ENCODE peak calls at places on chromosomes 5 and 9, in nine cellular contexts. One of them, this sample, is unnamed.
A peak's percentile ranks its signal among the peaks of the same experiment; 100 is the strongest.

GRCh38 chr5:121031487-121031886 is 567.4 kb downstream of the PRR16 start:
- DNase-seq in CD8-positive, alpha-beta T cell: no peak
- DNase-seq in NT2/D1: no peak
- DNase-seq in uterus: no peak
- DNase-seq in esophagus squamous epithelium: no peak
- DNase-seq in heart right ventricle: peak; percentile 10
- DNase-seq in suprapubic skin: no peak
- DNase-seq in breast epithelium: no peak
- DNase-seq in osteoblast: peak; percentile 3
- DNase-seq in this sample: no peak

GRCh38 chr9:32289756-32290155 is 94.7 kb upstream of the ACO1 start:
- DNase-seq in CD8-positive, alpha-beta T cell: no peak
- DNase-seq in NT2/D1: no peak
- DNase-seq in uterus: no peak
- DNase-seq in esophagus squamous epithelium: no peak
- DNase-seq in heart right ventricle: no peak
- DNase-seq in suprapubic skin: no peak
- DNase-seq in breast epithelium: no peak
- DNase-seq in osteoblast: no peak
- DNase-seq in this sample: no peak

GRCh38 chr9:34568783-34569182 is 20.7 kb downstream of the CNTFR start:
- DNase-seq in CD8-positive, alpha-beta T cell: no peak
- DNase-seq in NT2/D1: no peak
- DNase-seq in uterus: no peak
- DNase-seq in esophagus squamous epithelium: no peak
- DNase-seq in heart right ventricle: no peak
- DNase-seq in suprapubic skin: no peak
- DNase-seq in breast epithelium: no peak
- DNase-seq in osteoblast: no peak
- DNase-seq in this sample: no peak

GRCh38 chr9:128862401-128862851 is 19.3 kb downstream of the KYAT1 start:
- DNase-seq in CD8-positive, alpha-beta T cell: no peak
- DNase-seq in NT2/D1: no peak
- DNase-seq in uterus: no peak
- DNase-seq in esophagus squamous epithelium: no peak
- DNase-seq in heart right ventricle: no peak
- DNase-seq in suprapubic skin: no peak
- DNase-seq in breast epithelium: no peak
- DNase-seq in osteoblast: peak; percentile 23
- DNase-seq in this sample: no peak

GRCh38 chr5:111072949-111073682 is 1.6 kb downstream of the TSLP start:
- DNase-seq in CD8-positive, alpha-beta T cell: peak; percentile 30
- DNase-seq in NT2/D1: no peak
- DNase-seq in uterus: peak; percentile 20
- DNase-seq in esophagus squamous epithelium: no peak
- DNase-seq in heart right ventricle: peak; percentile 62
- DNase-seq in suprapubic skin: peak; percentile 75
- DNase-seq in breast epithelium: peak; percentile 62
- DNase-seq in osteoblast: peak; percentile 79
- DNase-seq in this sample: peak; percentile 60

GRCh38 chr5:4095918-4096630 is 500.4 kb downstream of the IRX1 start:
- DNase-seq in CD8-positive, alpha-beta T cell: no peak
- DNase-seq in NT2/D1: no peak
- DNase-seq in uterus: no peak
- DNase-seq in esophagus squamous epithelium: no peak
- DNase-seq in heart right ventricle: no peak
- DNase-seq in suprapubic skin: no peak
- DNase-seq in breast epithelium: no peak
- DNase-seq in osteoblast: no peak
- DNase-seq in this sample: no peak

GRCh38 chr5:40906351-40906751 is 2.9 kb upstream of the C7 start:
- DNase-seq in CD8-positive, alpha-beta T cell: no peak
- DNase-seq in NT2/D1: no peak
- DNase-seq in uterus: no peak
- DNase-seq in esophagus squamous epithelium: no peak
- DNase-seq in heart right ventricle: no peak
- DNase-seq in suprapubic skin: no peak
- DNase-seq in breast epithelium: no peak
- DNase-seq in osteoblast: peak; percentile 49
- DNase-seq in this sample: no peak

GRCh38 chr5:134555889-134556311 is 30.4 kb downstream of the JADE2 start:
- DNase-seq in CD8-positive, alpha-beta T cell: peak; percentile 63
- DNase-seq in NT2/D1: no peak
- DNase-seq in uterus: peak; percentile 52
- DNase-seq in esophagus squamous epithelium: no peak
- DNase-seq in heart right ventricle: no peak
- DNase-seq in suprapubic skin: no peak
- DNase-seq in breast epithelium: no peak
- DNase-seq in osteoblast: peak; percentile 93
- DNase-seq in this sample: peak; percentile 41

GRCh38 chr9:127549771-127550170 is 62.3 kb upstream of the STXBP1 start:
- DNase-seq in CD8-positive, alpha-beta T cell: no peak
- DNase-seq in NT2/D1: no peak
- DNase-seq in uterus: no peak
- DNase-seq in esophagus squamous epithelium: no peak
- DNase-seq in heart right ventricle: no peak
- DNase-seq in suprapubic skin: no peak
- DNase-seq in breast epithelium: no peak
- DNase-seq in osteoblast: peak; percentile 58
- DNase-seq in this sample: no peak

GRCh38 chr9:136920069-136920468 is 24.5 kb downstream of the FBXW5 start:
- DNase-seq in CD8-positive, alpha-beta T cell: no peak
- DNase-seq in NT2/D1: no peak
- DNase-seq in uterus: no peak
- DNase-seq in esophagus squamous epithelium: no peak
- DNase-seq in heart right ventricle: no peak
- DNase-seq in suprapubic skin: no peak
- DNase-seq in breast epithelium: no peak
- DNase-seq in osteoblast: peak; percentile 36
- DNase-seq in this sample: no peak

GRCh38 chr5:1038417-1039209 is 30.0 kb downstream of the NKD2 start:
- DNase-seq in CD8-positive, alpha-beta T cell: no peak
- DNase-seq in NT2/D1: no peak
- DNase-seq in uterus: no peak
- DNase-seq in esophagus squamous epithelium: no peak
- DNase-seq in heart right ventricle: no peak
- DNase-seq in suprapubic skin: peak; percentile 57
- DNase-seq in breast epithelium: no peak
- DNase-seq in osteoblast: peak; percentile 80
- DNase-seq in this sample: no peak

GRCh38 chr9:942805-943580 is 33.5 kb upstream of the DMRT3 start:
- DNase-seq in CD8-positive, alpha-beta T cell: no peak
- DNase-seq in NT2/D1: no peak
- DNase-seq in uterus: no peak
- DNase-seq in esophagus squamous epithelium: no peak
- DNase-seq in heart right ventricle: no peak
- DNase-seq in suprapubic skin: no peak
- DNase-seq in breast epithelium: no peak
- DNase-seq in osteoblast: no peak
- DNase-seq in this sample: no peak

GRCh38 chr9:98132806-98133631 is 14.0 kb upstream of the TRIM14 start:
- DNase-seq in CD8-positive, alpha-beta T cell: no peak
- DNase-seq in NT2/D1: no peak
- DNase-seq in uterus: no peak
- DNase-seq in esophagus squamous epithelium: no peak
- DNase-seq in heart right ventricle: no peak
- DNase-seq in suprapubic skin: no peak
- DNase-seq in breast epithelium: no peak
- DNase-seq in osteoblast: peak; percentile 76
- DNase-seq in this sample: no peak

DNA sequence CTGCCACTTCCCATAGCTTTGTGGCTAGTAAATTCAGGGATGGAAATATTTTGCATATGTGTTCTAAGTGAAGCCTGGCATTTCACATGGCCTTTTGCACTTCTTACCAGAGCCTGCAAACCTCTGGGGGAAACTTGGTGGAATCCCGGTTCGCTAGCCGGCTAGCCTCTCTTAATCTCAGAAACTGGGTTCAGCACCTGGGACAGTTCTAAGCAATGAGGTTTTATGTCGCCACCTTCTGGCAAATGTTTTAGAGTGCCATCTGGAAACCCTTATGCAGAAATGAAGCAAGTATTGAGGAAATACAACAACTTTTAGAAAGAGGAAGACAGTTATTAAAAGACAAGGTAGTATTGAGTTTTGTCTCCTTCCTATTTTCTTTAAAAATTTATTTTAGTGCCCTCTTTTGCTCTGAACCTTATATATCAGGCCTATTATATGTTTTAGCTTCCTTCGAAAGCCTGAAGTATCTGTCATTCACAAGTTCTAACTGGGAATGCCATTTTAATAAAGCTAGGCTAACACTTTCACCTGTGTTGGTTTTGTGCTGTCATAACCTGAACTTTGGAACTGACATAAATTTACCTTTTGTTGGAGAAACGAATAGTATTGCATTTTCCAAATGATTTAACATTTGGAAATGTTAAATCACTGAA is 963 bp upstream of the HTR1A start:
- DNase-seq in CD8-positive, alpha-beta T cell: no peak
- DNase-seq in NT2/D1: peak; percentile 68
- DNase-seq in uterus: no peak
- DNase-seq in esophagus squamous epithelium: no peak
- DNase-seq in heart right ventricle: peak; percentile 48
- DNase-seq in suprapubic skin: no peak
- DNase-seq in breast epithelium: no peak
- DNase-seq in osteoblast: peak; percentile 89
- DNase-seq in this sample: peak; percentile 80
- H3K4me1 ChIP-seq in CD8-positive, alpha-beta T cell: no peaks in the 10 kb centered on the region
- H3K4me1 ChIP-seq in NT2/D1: no peaks in the 10 kb centered on the region
- H3K4me1 ChIP-seq in uterus: no peaks in the 10 kb centered on the region
- H3K4me1 ChIP-seq in esophagus squamous epithelium: no peaks in the 10 kb centered on the region
- H3K4me1 ChIP-seq in heart right ventricle: no peaks in the 10 kb centered on the region
- H3K4me1 ChIP-seq in suprapubic skin: no peaks in the 10 kb centered on the region
- H3K4me1 ChIP-seq in breast epithelium: no peaks in the 10 kb centered on the region
- H3K4me1 ChIP-seq in osteoblast: no peaks in the 10 kb centered on the region
- H3K4me1 ChIP-seq in this sample: no peaks in the 10 kb centered on the region

GRCh38 chr5:72305194-72306142 is 14.6 kb downstream of the MRPS27 start:
- DNase-seq in CD8-positive, alpha-beta T cell: no peak
- DNase-seq in NT2/D1: no peak
- DNase-seq in uterus: no peak
- DNase-seq in esophagus squamous epithelium: no peak
- DNase-seq in heart right ventricle: no peak
- DNase-seq in suprapubic skin: no peak
- DNase-seq in breast epithelium: no peak
- DNase-seq in osteoblast: no peak
- DNase-seq in this sample: no peak
- H3K4me3 ChIP-seq in CD8-positive, alpha-beta T cell: no peak overlapping the region
- H3K4me3 ChIP-seq in NT2/D1: no peak overlapping the region
- H3K4me3 ChIP-seq in uterus: no peak overlapping the region
- H3K4me3 ChIP-seq in esophagus squamous epithelium: no peak overlapping the region
- H3K4me3 ChIP-seq in heart right ventricle: no peak overlapping the region
- H3K4me3 ChIP-seq in suprapubic skin: no peak overlapping the region
- H3K4me3 ChIP-seq in breast epithelium: no peak overlapping the region
- H3K4me3 ChIP-seq in osteoblast: no peak overlapping the region
- H3K4me3 ChIP-seq in this sample: no peak overlapping the region

GRCh38 chr5:167320019-167320418 is 971.4 kb upstream of the WWC1 start:
- DNase-seq in CD8-positive, alpha-beta T cell: no peak
- DNase-seq in NT2/D1: no peak
- DNase-seq in uterus: no peak
- DNase-seq in esophagus squamous epithelium: no peak
- DNase-seq in heart right ventricle: no peak
- DNase-seq in suprapubic skin: no peak
- DNase-seq in breast epithelium: no peak
- DNase-seq in osteoblast: no peak
- DNase-seq in this sample: no peak
- H3K4me1 ChIP-seq in CD8-positive, alpha-beta T cell: no peaks in the 10 kb centered on the region
- H3K4me1 ChIP-seq in NT2/D1: no peaks in the 10 kb centered on the region
- H3K4me1 ChIP-seq in uterus: no peaks in the 10 kb centered on the region
- H3K4me1 ChIP-seq in esophagus squamous epithelium: no peaks in the 10 kb centered on the region
- H3K4me1 ChIP-seq in heart right ventricle: no peaks in the 10 kb centered on the region
- H3K4me1 ChIP-seq in suprapubic skin: no peaks in the 10 kb centered on the region
- H3K4me1 ChIP-seq in breast epithelium: no peaks in the 10 kb centered on the region
- H3K4me1 ChIP-seq in osteoblast: no peaks in the 10 kb centered on the region
- H3K4me1 ChIP-seq in this sample: no peaks in the 10 kb centered on the region

GRCh38 chr5:124440471-124440870 is 306.0 kb downstream of the ZNF608 start:
- DNase-seq in CD8-positive, alpha-beta T cell: no peak
- DNase-seq in NT2/D1: no peak
- DNase-seq in uterus: no peak
- DNase-seq in esophagus squamous epithelium: no peak
- DNase-seq in heart right ventricle: no peak
- DNase-seq in suprapubic skin: no peak
- DNase-seq in breast epithelium: no peak
- DNase-seq in osteoblast: no peak
- DNase-seq in this sample: no peak

GRCh38 chr5:124444147-124444775 is 302.2 kb downstream of the ZNF608 start:
- DNase-seq in CD8-positive, alpha-beta T cell: no peak
- DNase-seq in NT2/D1: no peak
- DNase-seq in uterus: no peak
- DNase-seq in esophagus squamous epithelium: no peak
- DNase-seq in heart right ventricle: peak; percentile 45
- DNase-seq in suprapubic skin: no peak
- DNase-seq in breast epithelium: no peak
- DNase-seq in osteoblast: no peak
- DNase-seq in this sample: no peak

GRCh38 chr5:124439609-124440008 is 306.8 kb downstream of the ZNF608 start:
- DNase-seq in CD8-positive, alpha-beta T cell: no peak
- DNase-seq in NT2/D1: no peak
- DNase-seq in uterus: no peak
- DNase-seq in esophagus squamous epithelium: no peak
- DNase-seq in heart right ventricle: no peak
- DNase-seq in suprapubic skin: no peak
- DNase-seq in breast epithelium: no peak
- DNase-seq in osteoblast: no peak
- DNase-seq in this sample: no peak

GRCh38 chr5:124446125-124446524 is 300.3 kb downstream of the ZNF608 start:
- DNase-seq in CD8-positive, alpha-beta T cell: no peak
- DNase-seq in NT2/D1: no peak
- DNase-seq in uterus: no peak
- DNase-seq in esophagus squamous epithelium: no peak
- DNase-seq in heart right ventricle: no peak
- DNase-seq in suprapubic skin: no peak
- DNase-seq in breast epithelium: no peak
- DNase-seq in osteoblast: no peak
- DNase-seq in this sample: no peak

DNA sequence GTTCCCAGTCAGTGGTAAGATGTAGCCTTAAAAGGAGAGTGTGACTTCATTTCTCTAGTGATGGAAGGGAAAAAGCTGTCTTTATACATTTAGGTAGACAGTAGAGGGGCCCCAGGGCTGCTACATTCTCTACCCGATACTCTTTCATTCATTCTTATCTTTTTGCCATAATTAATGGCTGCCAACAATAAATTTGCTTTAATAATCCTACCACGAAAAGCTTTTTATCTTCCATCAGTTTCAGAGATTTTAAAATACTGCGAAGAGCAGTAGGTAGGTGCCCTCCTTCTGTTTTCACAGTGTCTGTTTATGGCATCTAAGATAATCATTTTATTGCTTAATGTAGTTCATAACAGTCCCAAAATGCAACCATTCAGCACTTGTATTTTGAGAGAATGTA is 301.2 kb downstream of the ZNF608 start:
- DNase-seq in CD8-positive, alpha-beta T cell: no peak
- DNase-seq in NT2/D1: no peak
- DNase-seq in uterus: no peak
- DNase-seq in esophagus squamous epithelium: no peak
- DNase-seq in heart right ventricle: no peak
- DNase-seq in suprapubic skin: no peak
- DNase-seq in breast epithelium: no peak
- DNase-seq in osteoblast: no peak
- DNase-seq in this sample: no peak
- H3K4me3 ChIP-seq in CD8-positive, alpha-beta T cell: no peak overlapping the region
- H3K4me3 ChIP-seq in NT2/D1: no peak overlapping the region
- H3K4me3 ChIP-seq in uterus: no peak overlapping the region
- H3K4me3 ChIP-seq in esophagus squamous epithelium: no peak overlapping the region
- H3K4me3 ChIP-seq in heart right ventricle: no peak overlapping the region
- H3K4me3 ChIP-seq in suprapubic skin: no peak overlapping the region
- H3K4me3 ChIP-seq in breast epithelium: no peak overlapping the region
- H3K4me3 ChIP-seq in osteoblast: no peak overlapping the region
- H3K4me3 ChIP-seq in this sample: no peak overlapping the region

GRCh38 chr9:37407468-37407867 is 15.0 kb upstream of the GRHPR start:
- DNase-seq in CD8-positive, alpha-beta T cell: no peak
- DNase-seq in NT2/D1: no peak
- DNase-seq in uterus: no peak
- DNase-seq in esophagus squamous epithelium: no peak
- DNase-seq in heart right ventricle: no peak
- DNase-seq in suprapubic skin: no peak
- DNase-seq in breast epithelium: no peak
- DNase-seq in osteoblast: no peak
- DNase-seq in this sample: no peak
- H3K4me1 ChIP-seq in CD8-positive, alpha-beta T cell: no peaks in the 10 kb centered on the region
- H3K4me1 ChIP-seq in NT2/D1: peaks cover 9% of the 10 kb centered on the region
- H3K4me1 ChIP-seq in uterus: no peaks in the 10 kb centered on the region
- H3K4me1 ChIP-seq in esophagus squamous epithelium: peaks cover 2% of the 10 kb centered on the region
- H3K4me1 ChIP-seq in heart right ventricle: no peaks in the 10 kb centered on the region
- H3K4me1 ChIP-seq in suprapubic skin: peaks cover 2% of the 10 kb centered on the region
- H3K4me1 ChIP-seq in breast epithelium: no peaks in the 10 kb centered on the region
- H3K4me1 ChIP-seq in osteoblast: peaks cover under 1% of the 10 kb centered on the region
- H3K4me1 ChIP-seq in this sample: peaks cover 15% of the 10 kb centered on the region